ENCODE peak calls at places on chromosomes 7 and 10, in nine cellular contexts. X is glutamatergic neuron, Y is colonic mucosa, A is epithelial cell of esophagus, F is MCF 10A, I is IMR-90, V is B cell, D is ovary, O is left lung. R is an unnamed sample.

GRCh38 chr7:36348256-36348655 is 41.4 kb upstream of the ANLN start:
- DNase-seq in O (no peak), V (no peak), F (peak; percentile 35), X (no peak), Y (no peak), A (no peak), D (no peak), I (peak; percentile 59), R (no peak)

GRCh38 chr7:158355456-158356065 is 232.1 kb downstream of the PTPRN2 start:
- DNase-seq in X (peak; percentile 36), D (no peak), F (peak; percentile 46), Y (peak; percentile 17), V (no peak), O (peak; percentile 20), I (no peak), A (peak; percentile 29), R (no peak)

GRCh38 chr7:2821161-2821841 is 22.8 kb downstream of the GNA12 start:
- DNase-seq in I (peak; percentile 83), Y (no peak), D (no peak), X (no peak), V (peak; percentile 67), O (no peak), A (peak; percentile 89), F (peak; percentile 85), R (no peak)

GRCh38 chr10:106577266-106577665 is 587.2 kb downstream of the SORCS1 start:
- DNase-seq in O (no peak), F (peak; percentile 92), V (no peak), A (peak; percentile 95), I (peak; percentile 31), Y (no peak), X (no peak), D (no peak), R (no peak)

GRCh38 chr7:41996381-41997035 is 240.5 kb downstream of the GLI3 start:
- DNase-seq in D (no peak), Y (no peak), I (peak; percentile 86), O (no peak), A (peak; percentile 83), F (peak; percentile 74), V (no peak), X (no peak), R (no peak)

GRCh38 chr10:31745612-31746376 is 182.8 kb downstream of the ARHGAP12 start:
- DNase-seq in I (peak; percentile 97), A (peak; percentile 97), O (peak; percentile 37), Y (no peak), V (no peak), X (peak; percentile 35), D (no peak), F (peak; percentile 89), R (no peak)

GRCh38 chr7:52147240-52147639 is 830.6 kb upstream of the COBL start:
- DNase-seq in I (no peak), F (no peak), X (no peak), D (no peak), A (no peak), O (no peak), Y (peak; percentile 30), V (no peak), R (no peak)

GRCh38 chr7:73717991-73718405 is 1.5 kb downstream of the STX1A start:
- DNase-seq in O (no peak), I (peak; percentile 93), X (no peak), Y (no peak), V (peak; percentile 42), A (peak; percentile 93), F (peak; percentile 93), D (no peak), R (no peak)

GRCh38 chr10:76082956-76083355 is 651.5 kb downstream of the LRMDA start:
- DNase-seq in V (no peak), I (peak; percentile 29), F (peak; percentile 86), O (no peak), D (no peak), Y (no peak), X (no peak), A (peak; percentile 67), R (no peak)

GRCh38 chr7:115208710-115209540 is 287.0 kb downstream of the MDFIC start:
- DNase-seq in O (no peak), V (no peak), Y (no peak), F (no peak), X (no peak), D (no peak), I (no peak), A (peak; percentile 25), R (no peak)

GRCh38 chr7:44259547-44260457 is 59.0 kb downstream of the YKT6 start:
- DNase-seq in I (peak; percentile 96), D (peak; percentile 71), A (peak; percentile 83), V (no peak), X (no peak), Y (peak; percentile 38), O (no peak), F (peak; percentile 94), R (no peak)

DNA sequence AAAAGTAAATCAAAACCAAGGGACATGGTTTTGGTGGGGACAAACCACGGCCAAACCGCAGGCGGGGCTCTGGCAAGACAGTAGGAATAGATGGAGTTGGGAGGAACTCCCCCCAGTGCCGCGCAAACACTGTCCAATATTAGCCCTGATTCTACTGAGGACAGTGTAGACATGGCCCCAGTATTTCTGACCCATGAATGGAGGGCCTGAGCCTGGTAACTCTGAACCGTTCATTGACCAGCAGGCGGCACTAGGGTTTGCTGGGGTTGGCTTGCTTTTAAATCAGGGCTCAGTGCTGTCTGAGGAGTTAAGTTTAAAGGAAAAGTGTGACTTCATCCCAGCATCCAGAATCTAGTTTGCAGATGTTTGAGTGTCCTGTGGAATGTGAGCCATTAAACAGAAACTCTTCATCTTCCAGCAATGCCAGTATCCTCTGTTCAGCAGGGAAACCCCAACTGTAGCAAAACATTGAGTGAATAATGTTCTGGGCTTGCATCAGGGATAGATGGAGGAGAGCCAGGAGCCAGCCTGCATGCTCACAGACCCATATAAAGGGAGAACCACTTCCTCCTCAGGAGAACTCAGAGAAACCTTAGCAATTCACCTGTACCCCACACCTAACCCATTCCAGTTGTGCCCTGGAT is 147.4 kb upstream of the PRSS58 start:
- DNase-seq in X (no peak), A (no peak), O (no peak), V (no peak), Y (no peak), D (no peak), F (no peak), I (peak; percentile 64), R (no peak)
- TF ChIP-seq CTCF in X (no peak), A (no peak), O (no peak), V (no peak), Y (no peak), D (no peak), F (no peak), I (no peak), R (no peak)

DNA sequence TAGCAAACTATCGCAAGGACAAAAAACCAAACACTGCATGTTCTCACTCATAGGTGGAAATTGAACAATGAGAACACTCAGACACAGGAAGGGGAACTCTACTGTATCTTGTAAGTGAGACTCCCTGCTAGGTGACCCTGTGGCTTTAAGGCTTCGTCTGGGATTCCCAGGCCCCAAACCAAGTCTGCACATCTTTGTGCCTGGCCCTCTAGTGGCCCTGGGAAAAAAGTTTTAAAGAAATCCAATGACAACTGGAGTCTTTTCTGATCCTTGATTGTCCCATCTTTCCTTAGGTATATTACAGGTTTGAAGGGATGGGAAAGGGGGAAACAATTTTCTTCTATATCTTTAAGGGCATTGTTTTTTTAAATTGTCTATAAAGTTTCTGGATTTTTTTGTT is 10.6 kb upstream of the LIPM start:
- DNase-seq in O (no peak), V (no peak), I (peak; percentile 8), D (no peak), A (peak; percentile 44), X (peak; percentile 25), Y (no peak), F (peak; percentile 52), R (no peak)
- TF ChIP-seq CTCF in O (no peak), V (no peak), I (peak; percentile 42), D (no peak), A (peak; percentile 66), X (peak; percentile 56), Y (no peak), F (peak; percentile 36), R (peak; percentile 54)

GRCh38 chr7:65749518-65749917 is 123.4 kb upstream of the VKORC1L1 start:
- DNase-seq in V (no peak), Y (no peak), X (no peak), D (no peak), A (no peak), I (no peak), F (no peak), O (no peak), R (peak; percentile 38)
- TF ChIP-seq CTCF in V (no peak), Y (no peak), X (no peak), D (no peak), A (no peak), I (no peak), F (no peak), O (no peak), R (no peak)

GRCh38 chr7:102297487-102298218 is 11.0 kb downstream of the SH2B2 start:
- DNase-seq in A (no peak), Y (no peak), F (no peak), O (no peak), I (no peak), V (no peak), X (no peak), D (no peak), R (no peak)

GRCh38 chr7:102303669-102304422 is 17.2 kb downstream of the SH2B2 start:
- DNase-seq in X (no peak), O (no peak), V (peak; percentile 41), Y (no peak), A (peak; percentile 12), D (no peak), I (no peak), F (no peak), R (no peak)

GRCh38 chr7:102302025-102302424 is 15.4 kb downstream of the SH2B2 start:
- DNase-seq in F (no peak), A (no peak), O (peak; percentile 51), X (no peak), D (no peak), I (no peak), V (no peak), Y (no peak), R (no peak)

GRCh38 chr7:102304668-102305067 is 18.0 kb downstream of the SH2B2 start:
- DNase-seq in O (peak; percentile 65), X (no peak), F (no peak), Y (no peak), D (no peak), V (no peak), I (no peak), A (no peak), R (no peak)

DNA sequence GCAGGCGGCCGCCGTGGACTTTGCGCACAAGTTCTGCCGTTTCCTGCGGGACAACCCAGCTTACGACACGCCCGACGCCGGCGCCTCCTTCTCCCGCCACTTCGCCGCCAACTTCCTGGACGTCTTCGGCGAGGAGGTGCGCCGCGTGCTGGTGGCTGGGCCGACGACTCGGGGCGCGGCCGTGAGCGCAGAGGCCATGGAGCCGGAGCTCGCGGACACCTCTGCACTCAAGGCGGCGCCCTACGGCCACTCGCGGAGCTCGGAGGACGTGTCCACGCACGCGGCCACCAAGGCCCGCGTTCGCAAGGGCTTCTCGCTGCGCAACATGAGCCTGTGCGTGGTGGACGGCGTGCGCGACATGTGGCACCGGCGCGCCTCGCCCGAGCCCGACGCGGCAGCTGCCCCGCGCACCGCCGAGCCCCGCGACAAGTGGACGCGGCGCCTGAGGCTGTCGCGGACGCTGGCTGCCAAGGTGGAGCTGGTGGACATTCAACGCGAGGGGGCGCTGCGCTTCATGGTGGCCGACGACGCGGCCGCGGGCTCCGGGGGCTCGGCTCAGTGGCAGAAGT is 14.1 kb downstream of the SH2B2 start:
- DNase-seq in X (peak; percentile 70), I (no peak), O (peak; percentile 79), D (no peak), V (no peak), A (no peak), F (no peak), Y (no peak), R (no peak)
- TF ChIP-seq CTCF in X (peak; percentile 71), I (no peak), O (no peak), D (no peak), V (no peak), A (no peak), F (no peak), Y (no peak), R (no peak)